ENCODE peak calls at places on chromosomes 5 and 9, in ten cellular contexts. D is tibial nerve, T is SK-N-SH, J is IMR-90, C is ovary, R is PC-9, U is mesendoderm, Y is left lung, P is esophagus squamous epithelium, N is astrocyte. X is an unnamed sample.
A peak's percentile ranks its signal among the peaks of the same experiment; 100 is the strongest.

GRCh38 chr9:94974154-94974860 is 247.8 kb downstream of the AOPEP start:
- DNase-seq in D (no peak), T (no peak), J (no peak), C (no peak), R (no peak), U (no peak), Y (no peak), P (no peak), N (no peak), X (no peak)

GRCh38 chr9:135217836-135218235 is 130.4 kb downstream of the OLFM1 start:
- DNase-seq in D (no peak), T (no peak), J (no peak), C (no peak), R (no peak), U (no peak), Y (peak; percentile 4), P (no peak), N (no peak), X (peak; percentile 51)

GRCh38 chr9:96515629-96516470 is 65.9 kb downstream of the HABP4 start:
- DNase-seq in D (peak; percentile 36), T (no peak), J (peak; percentile 22), C (no peak), R (no peak), U (no peak), Y (no peak), P (no peak), N (peak; percentile 53), X (no peak)

GRCh38 chr5:136070486-136071285 is 41.9 kb downstream of the TGFBI start:
- DNase-seq in D (no peak), T (no peak), J (no peak), C (no peak), R (no peak), U (no peak), Y (no peak), P (no peak), N (no peak), X (no peak)

GRCh38 chr9:134196911-134197310 is 32.5 kb upstream of the RNU6ATAC start:
- DNase-seq in D (no peak), T (no peak), J (no peak), C (no peak), R (no peak), U (no peak), Y (peak; percentile 22), P (no peak), N (no peak), X (peak; percentile 17)

GRCh38 chr5:149847611-149848010 is 97.0 kb downstream of the PDE6A start:
- DNase-seq in D (no peak), T (no peak), J (no peak), C (no peak), R (no peak), U (no peak), Y (no peak), P (no peak), N (no peak), X (no peak)

GRCh38 chr5:126526493-126526892 is 68.5 kb downstream of the ALDH7A1 start:
- DNase-seq in D (no peak), T (no peak), J (no peak), C (no peak), R (no peak), U (no peak), Y (no peak), P (no peak), N (no peak), X (no peak)

GRCh38 chr9:124771867-124772621 is 933 bp upstream of the NR6A1 start:
- DNase-seq in D (peak; percentile 53), T (peak; percentile 89), J (peak; percentile 68), C (peak; percentile 77), R (peak; percentile 87), U (peak; percentile 91), Y (peak; percentile 64), P (no peak), N (peak; percentile 55), X (peak; percentile 86)

GRCh38 chr5:41869150-41869738 is 981 bp downstream of the OXCT1 start:
- DNase-seq in D (peak; percentile 61), T (peak; percentile 69), J (peak; percentile 7), C (peak; percentile 77), R (no peak), U (peak; percentile 43), Y (peak; percentile 57), P (no peak), N (peak; percentile 35), X (no peak)

GRCh38 chr9:89323257-89323841 is 5.0 kb downstream of the SECISBP2 start:
- DNase-seq in D (no peak), T (peak; percentile 32), J (no peak), C (no peak), R (no peak), U (no peak), Y (no peak), P (no peak), N (no peak), X (no peak)

GRCh38 chr9:133726401-133727276 is 11.5 kb downstream of the SARDH start:
- DNase-seq in D (peak; percentile 63), T (peak; percentile 86), J (peak; percentile 50), C (peak; percentile 58), R (peak; percentile 78), U (peak; percentile 65), Y (peak; percentile 37), P (no peak), N (peak; percentile 13), X (peak; percentile 39)

GRCh38 chr5:178269499-178269898 is 36.9 kb upstream of the PHYKPL start:
- DNase-seq in D (no peak), T (no peak), J (no peak), C (no peak), R (no peak), U (no peak), Y (no peak), P (no peak), N (no peak), X (no peak)

GRCh38 chr5:134132372-134133212 is 18.1 kb downstream of the TCF7 start:
- DNase-seq in D (no peak), T (no peak), J (no peak), C (peak; percentile 13), R (no peak), U (peak; percentile 49), Y (peak; percentile 28), P (no peak), N (no peak), X (peak; percentile 51)

GRCh38 chr9:28927711-28928110 is 1354.4 kb upstream of the C9orf72 start:
- DNase-seq in D (no peak), T (no peak), J (no peak), C (no peak), R (no peak), U (peak; percentile 65), Y (no peak), P (no peak), N (no peak), X (no peak)

GRCh38 chr9:28925184-28925583 is 1351.9 kb upstream of the C9orf72 start:
- DNase-seq in D (no peak), T (no peak), J (no peak), C (no peak), R (peak; percentile 20), U (no peak), Y (no peak), P (no peak), N (no peak), X (no peak)

GRCh38 chr9:28916348-28916747 is 1343.1 kb upstream of the C9orf72 start:
- DNase-seq in D (no peak), T (no peak), J (no peak), C (no peak), R (no peak), U (peak; percentile 53), Y (no peak), P (no peak), N (no peak), X (no peak)

GRCh38 chr9:28926311-28926710 is 1353.0 kb upstream of the C9orf72 start:
- DNase-seq in D (no peak), T (no peak), J (no peak), C (no peak), R (no peak), U (no peak), Y (no peak), P (no peak), N (no peak), X (no peak)

DNA sequence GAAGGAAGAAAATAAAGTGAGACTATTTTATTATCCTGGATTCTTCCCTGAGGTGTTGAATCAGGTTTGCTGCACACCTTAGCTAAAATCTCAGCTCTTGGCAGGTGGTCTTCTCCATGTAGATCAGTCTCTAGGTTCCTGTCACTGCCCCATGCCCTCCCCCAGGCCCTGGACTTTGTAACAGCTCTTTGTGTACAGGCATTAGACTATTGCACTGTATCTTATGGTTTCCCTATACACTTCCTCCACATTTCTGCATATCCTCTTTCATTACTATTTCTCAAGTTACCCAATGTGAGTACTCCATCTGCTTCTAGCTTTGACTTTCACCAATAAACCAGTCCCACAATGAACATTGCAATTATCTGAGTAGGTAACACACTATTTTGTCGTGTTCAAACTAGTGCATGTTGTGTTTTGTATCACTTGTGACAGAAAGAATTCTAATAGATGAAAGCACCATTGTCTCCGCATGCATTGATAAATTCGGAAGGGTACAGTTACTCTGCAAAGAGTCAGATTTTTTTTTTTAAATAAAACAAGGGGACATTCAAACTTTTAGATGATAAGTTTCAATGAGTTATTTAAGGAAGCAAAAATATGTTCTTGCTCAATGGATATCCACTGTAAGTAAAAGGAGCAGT is 1348.7 kb upstream of the C9orf72 start:
- DNase-seq in D (no peak), T (no peak), J (no peak), C (no peak), R (no peak), U (no peak), Y (no peak), P (no peak), N (no peak), X (no peak)
- H3K27me3 ChIP-seq in D (no peaks in the 10 kb centered on the region), T (no peaks in the 10 kb centered on the region), J (no peaks in the 10 kb centered on the region), C (no peaks in the 10 kb centered on the region), R (no peaks in the 10 kb centered on the region), U (no peaks in the 10 kb centered on the region), Y (no peaks in the 10 kb centered on the region), P (no peaks in the 10 kb centered on the region), N (no peaks in the 10 kb centered on the region), X (no peaks in the 10 kb centered on the region)

GRCh38 chr5:76820491-76820890 is 1.7 kb downstream of the F2RL1 start:
- DNase-seq in D (no peak), T (no peak), J (no peak), C (no peak), R (no peak), U (no peak), Y (no peak), P (no peak), N (no peak), X (no peak)
- H3K4me3 ChIP-seq in D (no peak overlapping the region), T (peak overlapping the region; percentile 84), J (no peak overlapping the region), C (no peak overlapping the region), R (peak overlapping the region; percentile 95), U (no peak overlapping the region), Y (peak overlapping the region; percentile 72), P (peak overlapping the region; percentile 63), N (peak overlapping the region; percentile 81), X (peak overlapping the region; percentile 65)

DNA sequence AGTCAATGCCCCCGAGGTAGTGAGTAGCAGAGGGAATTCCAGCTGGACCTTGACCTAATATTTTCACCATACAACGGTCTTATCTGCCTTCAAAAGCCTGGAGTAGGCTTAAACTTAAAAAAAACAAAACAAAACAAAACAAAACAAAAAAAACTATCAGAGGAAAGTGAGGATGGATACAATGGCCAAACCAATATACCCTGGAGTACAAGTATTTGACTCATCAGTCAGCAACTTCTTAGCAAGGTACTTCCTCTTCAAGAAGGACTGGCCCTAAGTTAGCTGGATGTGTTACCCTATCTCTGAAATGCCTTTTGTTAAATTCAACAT is 160.6 kb upstream of the GNA14 start:
- DNase-seq in D (no peak), T (no peak), J (no peak), C (no peak), R (no peak), U (no peak), Y (no peak), P (no peak), N (no peak), X (no peak)
- H3K27ac ChIP-seq in D (no peak overlapping the region), T (peak overlapping the region; percentile 11), J (no peak overlapping the region), C (no peak overlapping the region), R (peak overlapping the region; percentile 46), U (no peak overlapping the region), Y (no peak overlapping the region), P (no peak overlapping the region), N (no peak overlapping the region), X (no peak overlapping the region)

GRCh38 chr5:176743828-176744583 is 66.4 kb upstream of the UNC5A start:
- DNase-seq in D (no peak), T (peak; percentile 26), J (no peak), C (no peak), R (no peak), U (no peak), Y (peak; percentile 21), P (no peak), N (no peak), X (peak; percentile 59)
- H3K27me3 ChIP-seq in D (peaks cover 97% of the 10 kb centered on the region), T (no peaks in the 10 kb centered on the region), J (peaks cover 82% of the 10 kb centered on the region), C (no peaks in the 10 kb centered on the region), R (peaks cover 18% of the 10 kb centered on the region), U (no peaks in the 10 kb centered on the region), Y (peaks cover 75% of the 10 kb centered on the region), P (peaks cover 20% of the 10 kb centered on the region), N (peaks cover 63% of the 10 kb centered on the region), X (peaks cover 92% of the 10 kb centered on the region)